ENCODE peak calls at places on chromosome 17, in nine cellular contexts. E is left lung; K is psoas muscle; B is prostate gland; T is CD8-positive, alpha-beta memory T cell; Y is gastrocnemius medialis; A is tibial artery; V is pancreas; F is esophagus squamous epithelium. C is an unnamed sample.

GRCh38 chr17:68578236-68578635 is 22.9 kb downstream of the FAM20A start:
- DNase-seq in V (no peak), A (no peak), F (no peak), K (no peak), Y (no peak), B (no peak), T (no peak), E (no peak), C (no peak)

GRCh38 chr17:78409191-78409621 is 30.8 kb downstream of the PGS1 start:
- DNase-seq in A (no peak), T (no peak), F (no peak), E (peak; percentile 83), V (peak; percentile 74), B (peak; percentile 73), K (no peak), Y (no peak), C (peak; percentile 45)

GRCh38 chr17:32020943-32021617 is 13.9 kb downstream of the LRRC37B start:
- DNase-seq in F (no peak), A (no peak), Y (no peak), E (no peak), K (no peak), V (no peak), T (no peak), B (no peak), C (no peak)

GRCh38 chr17:9472094-9472493 is 103.5 kb downstream of the STX8 start:
- DNase-seq in F (no peak), B (no peak), E (no peak), T (no peak), V (no peak), K (no peak), A (no peak), Y (no peak), C (no peak)

GRCh38 chr17:11921296-11921695 is 76.0 kb downstream of the ZNF18 start:
- DNase-seq in T (no peak), E (no peak), A (no peak), K (no peak), Y (no peak), B (no peak), F (no peak), V (no peak), C (no peak)

GRCh38 chr17:49000943-49001342 is 3.8 kb downstream of the IGF2BP1 start:
- DNase-seq in B (no peak), T (no peak), E (no peak), Y (no peak), K (no peak), V (no peak), F (no peak), A (no peak), C (no peak)

GRCh38 chr17:31687505-31688126 is 171.4 kb downstream of the COPRS start:
- DNase-seq in B (no peak), V (no peak), T (no peak), K (no peak), Y (no peak), A (no peak), F (no peak), E (no peak), C (peak; percentile 40)

GRCh38 chr17:35315283-35315682 is 58.1 kb downstream of the SLFN11 start:
- DNase-seq in K (peak; percentile 73), B (peak; percentile 83), E (no peak), V (no peak), A (no peak), F (no peak), T (no peak), Y (peak; percentile 67), C (peak; percentile 86)

GRCh38 chr17:71633391-71633849 is 487.4 kb upstream of the SOX9 start:
- DNase-seq in K (no peak), A (no peak), B (peak; percentile 33), F (no peak), Y (no peak), T (no peak), V (no peak), E (no peak), C (peak; percentile 98)

GRCh38 chr17:33686171-33686570 is 393.1 kb upstream of the ASIC2 start:
- DNase-seq in B (no peak), K (no peak), T (no peak), V (no peak), Y (no peak), E (no peak), F (no peak), A (no peak), C (no peak)

GRCh38 chr17:78675316-78675616 is 98.1 kb upstream of the DNAH17 start:
- DNase-seq in A (no peak), Y (no peak), B (no peak), T (no peak), K (no peak), V (no peak), F (no peak), E (no peak), C (no peak)

GRCh38 chr17:76481091-76481655 is 13.8 kb downstream of the AANAT start:
- DNase-seq in T (no peak), F (no peak), E (no peak), K (no peak), B (no peak), V (no peak), Y (no peak), A (no peak), C (no peak)

GRCh38 chr17:46780003-46780373 is 38.5 kb downstream of the WNT3 start:
- DNase-seq in E (no peak), F (no peak), T (no peak), Y (no peak), V (no peak), A (no peak), K (no peak), B (no peak), C (no peak)

DNA sequence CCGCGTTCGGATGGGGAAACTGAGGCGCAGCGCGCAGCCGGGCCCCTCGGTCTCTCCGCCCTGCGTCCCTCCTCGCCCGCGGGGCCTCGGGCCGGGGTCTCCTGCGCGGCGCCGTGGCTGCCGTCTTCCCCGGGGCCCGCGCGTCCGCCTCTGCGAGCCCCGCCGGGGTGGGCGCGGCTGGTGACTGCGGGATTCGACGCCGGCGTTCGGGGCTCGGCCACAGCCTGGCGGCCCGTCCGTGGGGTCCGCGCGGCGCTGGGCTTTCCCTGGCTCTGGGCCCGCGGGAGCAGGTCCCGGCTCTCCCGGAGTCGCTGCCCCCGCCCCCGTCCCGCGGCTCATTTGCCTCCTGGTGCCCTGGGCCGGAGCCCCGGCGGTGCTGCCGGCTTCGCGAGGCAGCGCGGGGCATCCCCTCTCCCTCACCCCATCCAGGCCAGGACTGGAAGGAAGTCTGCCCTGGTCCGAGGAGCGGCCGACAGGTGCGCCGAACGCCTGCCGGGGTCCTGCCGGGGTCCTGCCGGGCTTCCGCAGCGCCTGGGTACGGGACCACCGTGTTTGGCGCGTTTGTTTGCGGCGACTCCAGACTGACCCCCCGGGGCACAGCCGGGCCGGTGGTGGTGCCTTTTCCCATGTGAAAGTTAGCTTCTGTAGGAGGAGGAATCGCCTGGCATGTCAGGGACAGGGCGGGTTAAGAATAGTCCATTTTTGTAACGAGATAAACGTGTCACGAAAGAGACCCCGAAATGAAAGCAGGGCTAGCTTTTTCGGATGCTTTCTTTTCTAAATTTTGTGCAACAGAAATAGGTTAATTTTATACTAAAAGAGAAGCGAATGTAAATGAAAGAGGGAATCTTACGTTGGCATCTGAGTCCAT is 671 bp downstream of the CHMP6 start:
- DNase-seq in T (no peak), Y (no peak), F (no peak), V (no peak), A (no peak), E (no peak), B (no peak), K (no peak), C (no peak)
- H3K27ac ChIP-seq in T (peak overlapping the region; percentile 75), Y (peak overlapping the region; percentile 77), F (peak overlapping the region; percentile 85), V (no peak overlapping the region), A (peak overlapping the region; percentile 69), E (peak overlapping the region; percentile 33), B (peak overlapping the region; percentile 45), K (peak overlapping the region; percentile 85), C (no peak overlapping the region)

GRCh38 chr17:83201206-83202001 is 122.0 kb downstream of the METRNL start:
- DNase-seq in T (no peak), V (peak; percentile 11), A (peak; percentile 66), Y (peak; percentile 1), F (no peak), E (peak; percentile 22), K (peak; percentile 31), B (peak; percentile 2), C (no peak)

GRCh38 chr17:83200746-83201145 is 121.3 kb downstream of the METRNL start:
- DNase-seq in T (no peak), B (no peak), F (no peak), E (peak; percentile 32), A (peak; percentile 78), Y (peak; percentile 1), K (peak; percentile 59), V (peak; percentile 14), C (no peak)

GRCh38 chr17:83203472-83204221 is 124.2 kb downstream of the METRNL start:
- DNase-seq in V (peak; percentile 15), A (peak; percentile 79), B (peak; percentile 3), Y (peak; percentile 1), K (peak; percentile 62), F (no peak), E (peak; percentile 40), T (no peak), C (no peak)

GRCh38 chr17:83203073-83203471 is 123.7 kb downstream of the METRNL start:
- DNase-seq in E (peak; percentile 82), F (no peak), K (peak; percentile 79), A (peak; percentile 92), B (peak; percentile 4), T (no peak), Y (peak; percentile 63), V (peak; percentile 58), C (no peak)

GRCh38 chr17:83202002-83203000 is 122.9 kb downstream of the METRNL start:
- DNase-seq in Y (peak; percentile 1), V (peak; percentile 14), K (peak; percentile 37), T (no peak), A (peak; percentile 66), E (peak; percentile 30), F (no peak), B (peak; percentile 3), C (no peak)
- H3K9me3 ChIP-seq in Y (no peaks in the 10 kb centered on the region), V (no peaks in the 10 kb centered on the region), K (no peaks in the 10 kb centered on the region), T (no peaks in the 10 kb centered on the region), A (no peaks in the 10 kb centered on the region), E (no peaks in the 10 kb centered on the region), F (no peaks in the 10 kb centered on the region), B (no peaks in the 10 kb centered on the region), C (no peaks in the 10 kb centered on the region)

GRCh38 chr17:56597495-56597990 is 4.0 kb downstream of the NOG start:
- DNase-seq in F (no peak), A (no peak), T (peak; percentile 10), B (no peak), K (no peak), E (peak; percentile 34), Y (no peak), V (no peak), C (peak; percentile 47)
- H3K4me3 ChIP-seq in F (no peak overlapping the region), A (peak overlapping the region; percentile 20), T (peak overlapping the region; percentile 49), B (peak overlapping the region; percentile 24), K (peak overlapping the region; percentile 81), E (peak overlapping the region; percentile 14), Y (peak overlapping the region; percentile 58), V (no peak overlapping the region), C (peak overlapping the region; percentile 68)

GRCh38 chr17:73957564-73957963 is 245.9 kb upstream of the RPL38 start:
- DNase-seq in V (no peak), T (no peak), F (no peak), K (no peak), Y (no peak), A (no peak), E (no peak), B (no peak), C (no peak)
- H3K27ac ChIP-seq in V (no peak overlapping the region), T (no peak overlapping the region), F (peak overlapping the region; percentile 62), K (no peak overlapping the region), Y (no peak overlapping the region), A (no peak overlapping the region), E (no peak overlapping the region), B (no peak overlapping the region), C (no peak overlapping the region)

C was measured in PC-3.